ENCODE peak calls at places on chromosomes 6 and 20, in six cellular contexts. N is LNCaP clone FGC; B is AG04450; Z is CD4-positive, alpha-beta memory T cell; O is pancreas; P is Peyer's patch. J is an unnamed sample.

GRCh38 chr6:108653864-108654402 is 93.2 kb downstream of the FOXO3 start:
- DNase-seq in N (no peak), B (no peak), Z (no peak), O (no peak), P (no peak), J (no peak)

GRCh38 chr20:24782801-24783630 is 166.1 kb upstream of the CST7 start:
- DNase-seq in N (no peak), B (no peak), Z (no peak), O (peak), P (peak), J (no peak)

GRCh38 chr6:147497472-147497871 is 11.0 kb upstream of the SAMD5 start:
- DNase-seq in N (no peak), B (no peak), Z (no peak), O (no peak), P (no peak), J (no peak)

GRCh38 chr20:58407966-58408557 is 19.0 kb downstream of the VAPB start:
- DNase-seq in N (no peak), B (no peak), Z (no peak), O (no peak), P (no peak), J (no peak)

GRCh38 chr6:127938701-127939100 is 37.8 kb upstream of the THEMIS start:
- DNase-seq in N (no peak), B (no peak), Z (peak), O (no peak), P (no peak), J (no peak)

GRCh38 chr6:143700684-143701342 is 23.0 kb downstream of the PHACTR2 start:
- DNase-seq in N (no peak), B (peak), Z (no peak), O (no peak), P (no peak), J (no peak)

GRCh38 chr6:107991939-107992560 is 34.0 kb upstream of the SEC63 start:
- DNase-seq in N (no peak), B (no peak), Z (no peak), O (no peak), P (no peak), J (no peak)

GRCh38 chr6:1392813-1393640 is 3.7 kb downstream of the FOXF2 start:
- DNase-seq in N (no peak), B (no peak), Z (no peak), O (no peak), P (no peak), J (no peak)

GRCh38 chr6:169953686-169954085 is 202.3 kb downstream of the ERMARD start:
- DNase-seq in N (no peak), B (no peak), Z (no peak), O (no peak), P (no peak), J (no peak)

GRCh38 chr6:136782021-136782770 is 10.1 kb downstream of the MAP3K5 start:
- DNase-seq in N (no peak), B (peak), Z (no peak), O (no peak), P (no peak), J (no peak)

GRCh38 chr6:52317841-52318581 is 33.5 kb upstream of the MCM3 start:
- DNase-seq in N (no peak), B (peak), Z (no peak), O (no peak), P (peak), J (no peak)

GRCh38 chr20:15674253-15675145 is 898.7 kb downstream of the KIF16B start:
- DNase-seq in N (no peak), B (no peak), Z (no peak), O (no peak), P (no peak), J (no peak)

GRCh38 chr6:159172066-159172465 is 2.9 kb downstream of the FNDC1 start:
- DNase-seq in N (no peak), B (no peak), Z (no peak), O (no peak), P (no peak), J (no peak)

GRCh38 chr20:33433465-33433864 is 10.1 kb downstream of the SNTA1 start:
- DNase-seq in N (no peak), B (no peak), Z (no peak), O (no peak), P (no peak), J (no peak)

GRCh38 chr6:147724454-147724853 is 216.0 kb downstream of the SAMD5 start:
- DNase-seq in N (no peak), B (no peak), Z (no peak), O (no peak), P (no peak), J (no peak)

GRCh38 chr6:46719099-46719498 is 16.1 kb downstream of the PLA2G7 start:
- DNase-seq in N (no peak), B (no peak), Z (no peak), O (no peak), P (no peak), J (no peak)

GRCh38 chr6:168700880-168701279 is 259.9 kb downstream of the SMOC2 start:
- DNase-seq in N (no peak), B (no peak), Z (no peak), O (no peak), P (no peak), J (no peak)

GRCh38 chr6:47710295-47710694 is 11.9 kb downstream of the ADGRF4 start:
- DNase-seq in N (no peak), B (no peak), Z (no peak), O (no peak), P (no peak), J (no peak)

GRCh38 chr6:31927242-31927867 is at the start of gene C2:
- DNase-seq in N (no peak), B (no peak), Z (no peak), O (no peak), P (no peak), J (no peak)

GRCh38 chr6:26286168-26286854 is 78.7 kb upstream of the BTN3A2 start:
- DNase-seq in N (no peak), B (no peak), Z (peak), O (no peak), P (peak), J (peak)

GRCh38 chr20:52540489-52540888 is 348.9 kb upstream of the ZFP64 start:
- DNase-seq in N (no peak), B (no peak), Z (no peak), O (no peak), P (peak), J (no peak)

GRCh38 chr6:151275566-151275965 is 35.8 kb downstream of the AKAP12 start:
- DNase-seq in N (no peak), B (no peak), Z (no peak), O (no peak), P (no peak), J (no peak)

GRCh38 chr6:168239374-168239773 is 80.2 kb downstream of the DACT2 start:
- DNase-seq in N (no peak), B (no peak), Z (no peak), O (no peak), P (no peak), J (no peak)

GRCh38 chr6:111423960-111424846 is 58.8 kb downstream of the REV3L start:
- DNase-seq in N (peak), B (no peak), Z (no peak), O (no peak), P (no peak), J (no peak)

GRCh38 chr20:38726849-38727601 is 2.7 kb downstream of the SLC32A1 start:
- DNase-seq in N (no peak), B (no peak), Z (peak), O (peak), P (no peak), J (peak)

GRCh38 chr6:3825331-3825831 is 23.8 kb upstream of the FAM50B start:
- DNase-seq in N (no peak), B (no peak), Z (no peak), O (no peak), P (no peak), J (no peak)

GRCh38 chr6:129617986-129618385 is 92.0 kb downstream of the ARHGAP18 start:
- DNase-seq in N (no peak), B (no peak), Z (no peak), O (no peak), P (no peak), J (no peak)

GRCh38 chr6:68141190-68141589 is 493.9 kb upstream of the ADGRB3 start:
- DNase-seq in N (no peak), B (no peak), Z (no peak), O (no peak), P (no peak), J (no peak)

GRCh38 chr6:51466427-51466826 is 621.0 kb downstream of the PKHD1 start:
- DNase-seq in N (no peak), B (no peak), Z (no peak), O (no peak), P (no peak), J (no peak)

GRCh38 chr20:309306-309840 is 12.0 kb downstream of the ZCCHC3 start:
- DNase-seq in N (no peak), B (no peak), Z (no peak), O (no peak), P (no peak), J (no peak)

GRCh38 chr6:88262372-88262771 is 96.2 kb upstream of the CNR1 start:
- DNase-seq in N (no peak), B (no peak), Z (no peak), O (no peak), P (no peak), J (no peak)

GRCh38 chr6:29850011-29850553 is 22.5 kb downstream of the HLA-G start:
- DNase-seq in N (no peak), B (no peak), Z (peak), O (peak), P (peak), J (no peak)

GRCh38 chr20:51752343-51752951 is 15.7 kb downstream of the ATP9A start:
- DNase-seq in N (no peak), B (peak), Z (no peak), O (no peak), P (no peak), J (no peak)

GRCh38 chr6:137218473-137218916 is 690 bp downstream of the IFNGR1 start:
- DNase-seq in N (no peak), B (no peak), Z (peak), O (no peak), P (no peak), J (peak)

GRCh38 chr20:47352332-47353223 is 3.9 kb downstream of the ZMYND8 start:
- DNase-seq in N (no peak), B (no peak), Z (no peak), O (peak), P (peak), J (no peak)

GRCh38 chr6:130996635-130997034 is 66.4 kb downstream of the EPB41L2 start:
- DNase-seq in N (no peak), B (no peak), Z (no peak), O (no peak), P (no peak), J (no peak)

GRCh38 chr6:16433338-16433737 is 195.0 kb downstream of the GMPR start:
- DNase-seq in N (no peak), B (no peak), Z (no peak), O (no peak), P (no peak), J (no peak)

GRCh38 chr6:16434885-16435284 is 196.5 kb downstream of the GMPR start:
- DNase-seq in N (no peak), B (no peak), Z (no peak), O (no peak), P (no peak), J (no peak)

GRCh38 chr6:16430661-16431089 is 192.3 kb downstream of the GMPR start:
- DNase-seq in N (no peak), B (peak), Z (no peak), O (no peak), P (no peak), J (no peak)

GRCh38 chr6:16429669-16430068 is 191.3 kb downstream of the GMPR start:
- DNase-seq in N (no peak), B (no peak), Z (no peak), O (no peak), P (no peak), J (no peak)

DNA sequence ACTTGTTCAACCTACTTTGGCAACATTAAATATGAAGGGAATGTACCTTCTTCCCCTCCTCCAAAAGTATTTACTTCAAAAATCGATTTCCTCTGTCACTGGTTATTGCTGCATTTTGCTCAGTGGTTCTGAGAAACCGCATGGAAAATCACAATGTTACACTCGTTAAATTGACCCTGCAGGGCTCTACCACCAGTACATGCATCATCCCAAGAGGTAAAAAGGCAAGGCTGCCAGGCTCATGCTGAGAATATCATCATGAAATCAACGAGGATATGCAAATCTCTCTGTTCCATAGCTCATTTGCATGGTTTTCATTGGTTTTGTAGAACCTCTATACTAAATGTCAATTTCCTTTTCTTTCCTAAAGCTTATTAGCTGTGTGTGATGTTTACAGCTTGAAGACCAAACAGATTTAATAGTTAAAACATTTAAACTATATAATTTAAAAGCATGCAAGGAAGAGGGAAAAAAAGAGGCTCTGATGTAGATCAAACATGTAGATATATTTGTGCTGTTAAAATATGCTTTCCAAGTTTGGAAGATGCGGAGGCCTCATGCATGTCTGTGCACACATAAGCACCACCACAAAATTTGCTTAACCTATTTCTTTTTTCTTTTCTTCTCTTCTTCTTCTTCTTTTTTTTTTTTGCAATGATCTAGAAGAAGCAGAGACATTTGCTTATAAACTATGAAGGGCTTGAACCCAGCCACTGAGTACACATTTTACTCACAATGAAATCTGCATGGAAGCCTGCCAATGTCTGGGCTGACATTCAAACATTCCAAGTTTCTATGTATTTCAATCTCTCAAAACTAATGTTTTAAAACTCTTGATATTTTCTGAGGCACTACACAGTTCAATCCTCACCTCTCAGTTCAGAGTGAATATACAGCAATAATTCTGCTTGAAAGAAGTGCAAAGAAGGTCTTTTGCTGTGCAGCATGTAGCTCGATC is 194.0 kb downstream of the GMPR start:
- DNase-seq in N (no peak), B (peak), Z (no peak), O (no peak), P (no peak), J (no peak)
- H3K4me3 ChIP-seq in N (no peak), B (no peak), Z (no peak), O (no peak), P (no peak), J (no peak)

DNA sequence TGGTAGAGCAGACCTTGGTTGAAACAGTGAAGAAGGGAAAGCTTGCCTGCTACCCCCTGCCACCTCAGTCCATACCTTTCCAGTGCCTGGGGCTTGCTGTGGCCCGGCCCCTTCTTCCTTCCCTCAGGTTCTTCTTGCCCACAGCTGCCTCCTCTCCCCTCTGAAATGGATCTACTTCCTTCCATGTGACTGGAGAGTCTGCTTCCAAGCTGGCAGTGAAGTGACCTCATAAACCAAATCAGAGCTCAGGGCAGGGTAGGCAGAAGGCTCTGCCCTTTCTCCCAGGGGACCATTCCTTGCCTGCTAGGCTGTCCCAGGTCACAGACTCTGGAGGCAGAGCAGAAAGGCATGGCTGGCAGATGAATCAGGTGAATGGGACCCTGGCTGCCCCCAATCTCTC is 23.8 kb upstream of the SRF start:
- DNase-seq in N (no peak), B (no peak), Z (no peak), O (no peak), P (no peak), J (no peak)
- H3K4me3 ChIP-seq in N (no peak), B (no peak), Z (no peak), O (no peak), P (no peak), J (no peak)

GRCh38 chr6:74137910-74138309 is 441.9 kb downstream of the CD109 start:
- DNase-seq in N (no peak), B (peak), Z (no peak), O (no peak), P (no peak), J (no peak)
- H3K4me3 ChIP-seq in N (no peak), B (no peak), Z (no peak), O (no peak), P (no peak), J (no peak)

GRCh38 chr6:45422541-45423110 is 44.9 kb upstream of the SUPT3H start:
- DNase-seq in N (no peak), B (no peak), Z (peak), O (peak), P (peak), J (peak)
- H3K4me3 ChIP-seq in N (peak), B (peak), Z (peak), O (peak), P (peak), J (peak)

DNA sequence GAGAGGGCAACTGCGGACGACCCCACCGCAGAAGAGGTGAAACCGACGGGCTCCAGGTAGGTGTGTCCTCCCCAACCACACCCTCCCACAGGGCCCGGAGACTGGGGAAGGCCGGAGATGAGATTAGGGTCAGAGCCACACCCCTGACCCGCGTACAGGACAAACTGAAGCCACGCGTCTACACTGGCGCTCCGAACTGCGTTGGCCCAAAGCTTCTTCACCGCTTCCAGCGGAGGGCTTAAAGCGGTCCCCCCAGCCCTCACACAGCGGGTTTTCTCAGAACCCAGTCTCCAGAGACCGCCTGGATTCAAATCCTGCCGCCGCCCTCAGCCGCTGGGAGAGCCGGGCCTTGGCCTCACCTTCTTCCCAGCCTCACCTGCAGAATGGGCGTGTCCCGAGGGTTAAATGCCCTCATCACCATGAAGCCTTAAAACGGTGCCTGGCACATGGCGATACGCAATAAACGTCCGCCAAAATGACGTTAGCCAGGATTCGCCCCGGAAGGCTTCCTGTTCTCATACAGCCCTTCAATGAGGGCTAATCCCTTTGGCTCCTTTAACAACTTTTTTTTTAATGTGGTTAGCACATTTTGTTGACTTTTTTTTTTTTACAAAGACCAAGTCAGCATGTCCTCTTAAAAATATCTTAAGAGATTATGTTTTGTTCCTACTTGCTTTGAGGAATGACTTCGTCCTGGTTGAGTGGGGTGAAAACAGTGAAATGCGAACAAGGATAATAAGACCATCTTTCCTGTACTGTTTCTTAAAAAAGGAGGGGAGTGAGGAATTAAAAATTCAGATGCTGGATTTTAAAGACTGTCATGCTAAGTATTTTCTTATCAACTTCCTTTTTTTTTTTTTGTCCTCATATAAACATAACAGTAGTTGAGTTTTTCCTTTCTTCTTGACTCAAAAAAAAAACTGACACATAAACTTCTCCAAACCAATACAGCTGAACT is 15.1 kb upstream of the ZNF217 start:
- DNase-seq in N (no peak), B (no peak), Z (peak), O (peak), P (no peak), J (no peak)
- H3K4me3 ChIP-seq in N (no peak), B (no peak), Z (peak), O (no peak), P (peak), J (peak)

GRCh38 chr20:49513531-49513930 is 31.1 kb upstream of the KCNB1 start:
- DNase-seq in N (no peak), B (no peak), Z (no peak), O (no peak), P (no peak), J (no peak)
- H3K4me3 ChIP-seq in N (no peak), B (no peak), Z (no peak), O (no peak), P (no peak), J (no peak)

J was measured in CD8-positive, alpha-beta memory T cell.